ENCODE peak calls at places on chromosomes 13 and 19, in six cellular contexts. J is Peyer's patch, N is right lobe of liver, S is sigmoid colon, I is heart left ventricle, U is ovary. D is an unnamed sample.

GRCh38 chr19:35264281-35265125 is 4.3 kb upstream of the USF2 start:
- DNase-seq in N (no peak), U (peak; percentile 25), S (peak; percentile 46), J (peak; percentile 45), I (no peak), D (no peak)

GRCh38 chr13:71831716-71832115 is 35.3 kb downstream of the DACH1 start:
- DNase-seq in I (no peak), J (no peak), U (no peak), N (no peak), S (no peak), D (no peak)

GRCh38 chr13:100887729-100888151 is 213.1 kb upstream of the TMTC4 start:
- DNase-seq in I (no peak), U (no peak), N (no peak), J (no peak), S (no peak), D (peak; percentile 86)

GRCh38 chr13:24033527-24034302 is 126.8 kb upstream of the SPATA13 start:
- DNase-seq in N (peak; percentile 80), I (no peak), S (no peak), J (no peak), U (no peak), D (no peak)

GRCh38 chr19:14407889-14408640 is 11.1 kb downstream of the DDX39A start:
- DNase-seq in S (no peak), U (no peak), N (no peak), I (no peak), J (peak; percentile 89), D (no peak)

GRCh38 chr13:44927953-44928352 is 61.3 kb downstream of the NUFIP1 start:
- DNase-seq in N (no peak), J (no peak), S (no peak), U (no peak), I (no peak), D (no peak)

GRCh38 chr13:98233127-98233526 is 56.1 kb upstream of the RNF113B start:
- DNase-seq in J (no peak), I (no peak), N (no peak), U (no peak), S (no peak), D (no peak)

GRCh38 chr13:29428310-29428991 is 167.0 kb downstream of the SLC7A1 start:
- DNase-seq in U (peak; percentile 43), I (peak; percentile 53), J (no peak), S (no peak), N (no peak), D (no peak)

GRCh38 chr19:43738780-43739211 is 16.0 kb downstream of the SMG9 start:
- DNase-seq in U (no peak), S (no peak), I (no peak), N (no peak), J (peak; percentile 61), D (no peak)

GRCh38 chr19:3302755-3303154 is 63.6 kb upstream of the NFIC start:
- DNase-seq in S (no peak), U (no peak), N (no peak), J (no peak), I (no peak), D (no peak)

GRCh38 chr19:45670670-45671453 is 2.8 kb downstream of the GIPR start:
- DNase-seq in S (no peak), J (peak; percentile 92), N (peak; percentile 73), I (peak; percentile 52), U (peak; percentile 63), D (peak; percentile 65)

GRCh38 chr19:33683881-33684549 is 62.3 kb downstream of the CHST8 start:
- DNase-seq in U (peak; percentile 42), S (peak; percentile 44), J (no peak), I (no peak), N (peak; percentile 67), D (peak; percentile 25)

GRCh38 chr13:100128373-100128772 is 39.5 kb downstream of the PCCA start:
- DNase-seq in U (no peak), N (no peak), S (no peak), J (no peak), I (no peak), D (no peak)

GRCh38 chr13:108302279-108302678 is 32.8 kb downstream of the TNFSF13B start:
- DNase-seq in S (no peak), N (no peak), U (no peak), I (no peak), J (no peak), D (no peak)

GRCh38 chr19:51531349-51532315 is at the start of gene SIGLEC6:
- DNase-seq in U (no peak), S (peak; percentile 77), J (no peak), I (peak; percentile 49), N (peak; percentile 67), D (no peak)

DNA sequence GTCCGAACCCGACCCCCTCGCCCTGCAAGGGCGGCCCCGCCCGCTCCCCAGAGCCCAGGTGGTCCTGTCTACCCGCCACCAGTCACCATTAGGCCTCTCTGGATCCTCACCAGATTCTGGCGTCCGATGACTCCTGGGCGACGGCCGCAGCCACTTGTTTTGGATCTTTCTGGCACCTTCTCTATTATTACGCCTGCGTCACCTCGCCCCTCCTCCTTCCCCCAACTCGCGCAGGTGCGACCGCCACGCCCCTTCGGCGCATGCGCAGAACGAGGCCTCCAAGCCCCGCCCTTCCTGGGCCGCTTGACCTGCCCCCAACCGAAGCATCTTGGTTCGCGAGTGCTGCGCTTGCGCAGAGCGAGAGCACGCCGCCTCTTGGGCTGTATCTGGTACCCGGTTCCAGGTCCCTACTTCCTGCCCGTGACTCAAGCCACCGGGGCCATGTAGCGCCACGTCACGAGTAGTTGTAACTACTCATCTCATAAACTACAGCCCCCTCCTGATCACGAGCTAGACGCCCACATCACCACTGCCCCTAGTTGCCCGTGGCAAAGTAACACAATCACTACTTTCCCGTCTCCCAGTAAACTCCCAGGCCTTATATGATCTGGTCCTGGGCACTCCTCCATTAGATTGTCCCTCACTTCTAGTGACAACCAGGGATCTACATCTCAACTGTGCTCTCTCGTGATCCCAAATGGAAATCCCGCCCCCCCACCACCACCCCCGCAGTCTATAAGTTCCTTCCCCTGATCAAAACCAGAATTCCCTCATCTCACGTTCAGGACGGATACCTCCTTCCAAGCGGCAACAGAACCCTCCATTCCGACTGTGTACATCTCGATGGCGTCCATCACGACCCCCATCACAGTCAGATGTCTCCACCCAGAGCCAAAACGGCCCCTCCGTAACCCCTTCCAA is at the start of gene DEDD2:
- DNase-seq in J (peak; percentile 99), I (peak; percentile 97), N (peak; percentile 99), U (peak; percentile 99), S (peak; percentile 99), D (peak; percentile 96)
- H3K4me1 ChIP-seq in J (peaks cover 62% of the 10 kb centered on the region), I (peaks cover 29% of the 10 kb centered on the region), N (peaks cover 26% of the 10 kb centered on the region), U (peaks cover 6% of the 10 kb centered on the region), S (no peaks in the 10 kb centered on the region), D (peaks cover 24% of the 10 kb centered on the region)

GRCh38 chr19:48873476-48874308 is 1.5 kb downstream of the PPP1R15A start:
- DNase-seq in N (no peak), I (no peak), U (peak; percentile 38), S (peak; percentile 70), J (no peak), D (no peak)

GRCh38 chr19:48874309-48875135 is 2.3 kb downstream of the PPP1R15A start:
- DNase-seq in I (peak; percentile 52), N (no peak), S (no peak), U (peak; percentile 50), J (peak; percentile 63), D (peak; percentile 69)

GRCh38 chr19:48870048-48870447 is 1.6 kb upstream of the PLEKHA4 start:
- DNase-seq in N (no peak), J (no peak), U (no peak), I (no peak), S (no peak), D (no peak)

GRCh38 chr19:48872884-48873475 is 759 bp downstream of the PPP1R15A start:
- DNase-seq in J (peak; percentile 81), S (peak; percentile 95), U (peak; percentile 80), N (peak; percentile 79), I (peak; percentile 91), D (peak; percentile 96)

DNA sequence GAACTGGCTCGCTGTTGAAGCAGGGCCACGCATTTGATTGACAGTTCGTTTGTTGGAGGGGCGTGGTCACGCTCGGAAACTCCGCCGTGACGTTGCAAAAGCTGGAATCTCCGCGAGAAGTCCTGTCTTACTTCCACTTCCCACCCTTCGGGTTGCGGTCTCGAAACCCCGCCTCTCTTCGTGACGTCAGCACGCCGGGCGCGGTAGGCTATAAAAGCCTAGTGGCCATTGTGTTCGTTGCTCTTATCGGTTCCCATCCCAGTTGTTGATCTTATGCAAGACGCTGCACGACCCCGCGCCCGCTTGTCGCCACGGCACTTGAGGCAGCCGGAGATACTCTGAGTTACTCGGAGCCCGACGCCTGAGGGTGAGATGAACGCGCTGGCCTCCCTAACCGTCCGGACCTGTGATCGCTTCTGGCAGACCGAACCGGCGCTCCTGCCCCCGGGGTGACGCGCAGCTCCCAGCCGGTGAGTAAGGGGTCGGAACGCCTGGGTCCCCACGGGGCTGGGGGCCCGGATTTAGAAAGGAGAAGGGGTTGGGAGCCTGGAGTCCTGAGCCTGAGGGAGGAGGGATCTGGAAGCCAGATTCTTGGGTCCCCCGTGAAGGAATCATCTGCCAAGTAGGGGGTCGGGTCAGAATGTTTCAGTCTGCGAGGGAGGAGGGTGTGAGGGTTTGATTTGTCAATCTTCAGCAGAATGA is at the start of gene PPP1R15A:
- DNase-seq in S (peak; percentile 99), J (peak; percentile 99), I (peak; percentile 97), U (peak; percentile 100), N (peak; percentile 98), D (peak; percentile 100)
- TF ChIP-seq POLR2A in S (peak; percentile 99), J (peak; percentile 100), I (peak; percentile 93), U (peak; percentile 100), N (peak; percentile 99), D (peak; percentile 100)

GRCh38 chr19:2288010-2288742 is 6.2 kb upstream of the PEAK3 start:
- DNase-seq in J (no peak), N (no peak), I (no peak), S (no peak), U (no peak), D (no peak)

GRCh38 chr19:2287585-2287984 is 5.6 kb upstream of the PEAK3 start:
- DNase-seq in N (no peak), S (no peak), I (no peak), J (no peak), U (no peak), D (no peak)

GRCh38 chr19:2283835-2284507 is 2.0 kb upstream of the PEAK3 start:
- DNase-seq in S (no peak), N (no peak), U (no peak), J (no peak), I (no peak), D (no peak)

GRCh38 chr19:2288743-2289713 is 7.1 kb upstream of the PEAK3 start:
- DNase-seq in J (no peak), I (no peak), N (no peak), U (no peak), S (no peak), D (no peak)

DNA sequence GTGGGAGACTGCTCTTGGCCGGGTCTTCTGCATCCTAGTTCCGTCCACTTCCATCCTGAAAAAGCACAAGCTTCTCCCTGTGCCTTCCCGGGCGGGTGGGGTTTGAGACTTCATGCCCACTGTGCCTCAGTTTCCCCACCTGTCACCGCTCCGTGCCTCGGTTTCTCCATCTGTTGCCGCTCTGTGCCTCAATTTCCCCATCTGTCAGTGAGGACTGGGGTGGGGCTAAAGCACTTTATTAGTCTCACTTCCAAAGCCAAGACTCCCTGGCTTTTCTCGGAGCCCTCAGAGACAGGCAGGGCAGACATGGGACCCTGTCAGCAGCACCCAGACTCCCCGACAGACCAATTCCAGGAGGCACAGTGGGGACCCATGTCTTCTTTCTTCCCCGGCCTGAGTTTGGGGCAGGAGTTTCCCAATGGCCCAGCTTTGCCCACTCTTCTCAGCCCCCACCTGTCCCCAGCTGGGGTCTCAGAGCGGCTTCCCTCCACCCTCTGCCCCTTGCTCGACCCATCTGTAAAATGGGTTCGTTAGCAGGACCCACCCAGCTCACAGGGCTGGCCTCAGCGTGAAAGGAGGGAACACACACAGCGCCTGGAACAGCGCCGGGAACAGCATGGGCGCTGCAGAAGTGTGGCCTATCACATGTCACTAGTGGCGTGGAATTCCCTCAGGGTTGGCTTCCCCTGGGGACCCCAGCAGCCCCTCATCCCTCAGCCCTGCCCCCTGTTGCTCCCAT is 4.6 kb upstream of the PEAK3 start:
- DNase-seq in N (no peak), J (no peak), I (no peak), S (no peak), U (no peak), D (no peak)
- H3K4me1 ChIP-seq in N (no peaks in the 10 kb centered on the region), J (peaks cover 31% of the 10 kb centered on the region), I (peaks cover 20% of the 10 kb centered on the region), S (no peaks in the 10 kb centered on the region), U (peaks cover 17% of the 10 kb centered on the region), D (peaks cover 14% of the 10 kb centered on the region)

GRCh38 chr19:54102421-54103169 is at the start of gene NDUFA3:
- DNase-seq in J (peak; percentile 97), S (peak; percentile 99), I (peak; percentile 98), N (peak; percentile 99), U (peak; percentile 98), D (peak; percentile 99)
- TF ChIP-seq POLR2A in J (peak; percentile 73), S (peak; percentile 45), I (peak; percentile 36), N (peak; percentile 54), U (peak; percentile 49), D (peak; percentile 87)